ENCODE peak calls at places on chromosome 13, in nine cellular contexts. V is heart right ventricle, Y is right atrium auricular region, Q is IMR-90, W is fibroblast of lung, U is ovary, G is SK-N-SH, N is neural progenitor cell, T is astrocyte. B is an unnamed sample.

GRCh38 chr13:28258401-28258800 is 120.1 kb downstream of the PAN3 start:
- DNase-seq in V (no peak), Y (no peak), Q (no peak), W (no peak), U (no peak), G (no peak), N (no peak), T (no peak), B (no peak)

GRCh38 chr13:90867336-90867683 is 480.2 kb upstream of the MIR17HG start:
- DNase-seq in V (peak; percentile 34), Y (peak; percentile 74), Q (peak; percentile 27), W (peak; percentile 65), U (peak; percentile 31), G (peak; percentile 37), N (peak; percentile 81), T (peak; percentile 45), B (peak; percentile 6)

GRCh38 chr13:81058916-81059290 is 718.0 kb upstream of the SPRY2 start:
- DNase-seq in V (no peak), Y (no peak), Q (no peak), W (peak; percentile 13), U (no peak), G (no peak), N (no peak), T (peak; percentile 4), B (no peak)

GRCh38 chr13:45859682-45860081 is 8.1 kb upstream of the SIAH3 start:
- DNase-seq in V (no peak), Y (no peak), Q (no peak), W (no peak), U (no peak), G (no peak), N (peak; percentile 55), T (no peak), B (no peak)

GRCh38 chr13:94343243-94343585 is 136.3 kb downstream of the DCT start:
- DNase-seq in V (no peak), Y (no peak), Q (peak; percentile 52), W (peak; percentile 70), U (no peak), G (no peak), N (peak; percentile 83), T (peak; percentile 61), B (no peak)

GRCh38 chr13:97020689-97021240 is 26.5 kb upstream of the OXGR1 start:
- DNase-seq in V (no peak), Y (no peak), Q (no peak), W (no peak), U (no peak), G (no peak), N (no peak), T (no peak), B (no peak)

GRCh38 chr13:80965097-80965496 is 624.2 kb upstream of the SPRY2 start:
- DNase-seq in V (no peak), Y (no peak), Q (no peak), W (no peak), U (no peak), G (no peak), N (no peak), T (no peak), B (no peak)

GRCh38 chr13:99648905-99649304 is 147.6 kb downstream of the TM9SF2 start:
- DNase-seq in V (no peak), Y (no peak), Q (no peak), W (no peak), U (no peak), G (no peak), N (no peak), T (no peak), B (no peak)

GRCh38 chr13:46211116-46211515 is 612 bp upstream of the LRRC63 start:
- DNase-seq in V (no peak), Y (no peak), Q (no peak), W (peak; percentile 3), U (no peak), G (peak; percentile 32), N (no peak), T (no peak), B (peak; percentile 15)

GRCh38 chr13:40170982-40171381 is 495.5 kb downstream of the FOXO1 start:
- DNase-seq in V (no peak), Y (no peak), Q (no peak), W (no peak), U (no peak), G (no peak), N (no peak), T (no peak), B (no peak)

GRCh38 chr13:49772828-49773227 is 19.7 kb downstream of the KPNA3 start:
- DNase-seq in V (no peak), Y (no peak), Q (no peak), W (no peak), U (no peak), G (no peak), N (no peak), T (no peak), B (no peak)

GRCh38 chr13:110254151-110254679 is 52.7 kb downstream of the COL4A1 start:
- DNase-seq in V (no peak), Y (peak; percentile 57), Q (peak; percentile 46), W (no peak), U (no peak), G (no peak), N (no peak), T (no peak), B (no peak)

GRCh38 chr13:99548448-99548847 is 47.2 kb downstream of the TM9SF2 start:
- DNase-seq in V (no peak), Y (no peak), Q (no peak), W (no peak), U (no peak), G (no peak), N (no peak), T (no peak), B (no peak)

GRCh38 chr13:101301053-101301452 is 115.3 kb downstream of the NALCN start:
- DNase-seq in V (no peak), Y (no peak), Q (no peak), W (no peak), U (no peak), G (no peak), N (no peak), T (no peak), B (peak; percentile 10)

GRCh38 chr13:68727165-68727564 is 1380.5 kb upstream of the ATXN8OS start:
- DNase-seq in V (no peak), Y (no peak), Q (peak; percentile 0), W (peak; percentile 73), U (no peak), G (no peak), N (no peak), T (peak; percentile 63), B (no peak)

GRCh38 chr13:113077953-113078894 is 27.4 kb upstream of the F7 start:
- DNase-seq in V (no peak), Y (no peak), Q (no peak), W (no peak), U (no peak), G (no peak), N (no peak), T (no peak), B (peak; percentile 61)

GRCh38 chr13:19742651-19743050 is 40.1 kb downstream of the PSPC1 start:
- DNase-seq in V (no peak), Y (no peak), Q (no peak), W (no peak), U (no peak), G (no peak), N (no peak), T (no peak), B (peak; percentile 16)
- H3K36me3 ChIP-seq in V (peaks cover 88% of the 10 kb centered on the region), Y (peaks cover 24% of the 10 kb centered on the region), Q (peaks cover 36% of the 10 kb centered on the region), W (peaks cover 5% of the 10 kb centered on the region), U (no peaks in the 10 kb centered on the region), G (peaks cover 55% of the 10 kb centered on the region), N (peaks cover 13% of the 10 kb centered on the region), T (peaks cover 19% of the 10 kb centered on the region), B (peaks cover 1% of the 10 kb centered on the region)

DNA sequence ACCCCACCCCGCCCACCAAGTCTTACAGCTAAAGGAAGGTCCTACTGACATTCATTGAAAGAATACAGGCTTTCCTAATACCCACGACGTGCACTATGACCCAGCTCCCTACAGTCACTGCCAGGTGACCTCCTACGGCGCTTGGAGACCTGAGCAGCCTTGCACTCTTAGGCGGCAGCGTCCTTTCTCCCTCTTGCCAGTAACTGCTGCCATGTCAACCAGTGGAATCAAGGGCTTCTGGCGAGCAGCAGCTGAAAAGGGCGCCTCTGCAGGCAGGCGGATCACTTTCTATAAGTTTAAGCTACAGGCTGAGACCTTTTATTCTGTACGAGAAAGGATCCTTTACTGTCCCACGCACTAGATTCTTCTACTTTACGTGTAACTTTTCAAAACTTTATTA is 2.0 kb downstream of the KCTD12 start:
- DNase-seq in V (peak; percentile 35), Y (peak; percentile 74), Q (no peak), W (peak; percentile 5), U (peak; percentile 43), G (no peak), N (peak; percentile 49), T (no peak), B (peak; percentile 53)
- H3K4me3 ChIP-seq in V (peak overlapping the region; percentile 87), Y (peak overlapping the region; percentile 82), Q (peak overlapping the region; percentile 11), W (peak overlapping the region; percentile 83), U (peak overlapping the region; percentile 82), G (peak overlapping the region; percentile 67), N (no peak overlapping the region), T (peak overlapping the region; percentile 60), B (peak overlapping the region; percentile 9)

DNA sequence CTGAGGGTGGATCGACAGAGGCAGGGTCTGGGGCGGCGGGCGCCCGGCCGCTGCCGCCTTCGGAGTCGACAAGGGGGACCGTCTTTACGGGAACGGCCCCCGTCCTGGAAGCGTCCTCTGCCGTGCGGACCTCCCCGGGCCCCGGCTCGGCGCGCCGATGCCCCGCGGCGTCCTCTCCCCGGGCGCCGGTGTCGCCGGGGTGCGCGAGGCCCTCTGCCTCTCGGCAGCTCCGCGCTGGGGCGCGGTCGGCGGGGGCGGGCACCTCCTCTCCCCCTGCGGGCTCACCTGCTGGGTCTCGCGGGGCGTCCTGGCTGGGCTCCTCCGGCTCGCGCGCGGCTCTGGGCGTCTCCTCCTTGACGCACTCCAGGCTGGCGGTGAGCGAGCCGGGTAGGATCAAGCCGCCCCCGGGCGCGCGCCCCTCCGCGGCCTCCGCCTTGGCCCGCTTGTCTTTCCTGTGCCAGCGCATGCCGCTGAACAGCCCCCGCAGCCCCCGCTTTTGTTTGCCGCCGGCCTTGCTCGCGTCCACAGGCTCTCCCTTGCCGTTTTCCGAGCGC is 1.5 kb downstream of the AMER2 start:
- DNase-seq in V (no peak), Y (no peak), Q (no peak), W (no peak), U (no peak), G (peak; percentile 50), N (peak; percentile 67), T (no peak), B (peak; percentile 75)
- H3K27me3 ChIP-seq in V (peaks cover 85% of the 10 kb centered on the region), Y (peaks cover 26% of the 10 kb centered on the region), Q (peaks cover 48% of the 10 kb centered on the region), W (peaks cover 32% of the 10 kb centered on the region), U (no peaks in the 10 kb centered on the region), G (peaks cover 60% of the 10 kb centered on the region), N (peaks cover 81% of the 10 kb centered on the region), T (peaks cover 49% of the 10 kb centered on the region), B (peaks cover 46% of the 10 kb centered on the region)

GRCh38 chr13:95626768-95627167 is 17.7 kb downstream of the DZIP1 start:
- DNase-seq in V (no peak), Y (no peak), Q (no peak), W (no peak), U (no peak), G (no peak), N (no peak), T (no peak), B (no peak)

GRCh38 chr13:95624020-95624419 is 20.5 kb downstream of the DZIP1 start:
- DNase-seq in V (no peak), Y (no peak), Q (peak; percentile 64), W (peak; percentile 52), U (no peak), G (peak; percentile 52), N (peak; percentile 70), T (peak; percentile 31), B (peak; percentile 72)

GRCh38 chr13:95627590-95627989 is 16.9 kb downstream of the DZIP1 start:
- DNase-seq in V (no peak), Y (no peak), Q (peak; percentile 79), W (peak; percentile 59), U (no peak), G (no peak), N (no peak), T (peak; percentile 54), B (no peak)

GRCh38 chr13:95620498-95621140 is 23.9 kb downstream of the DZIP1 start:
- DNase-seq in V (no peak), Y (no peak), Q (no peak), W (no peak), U (no peak), G (no peak), N (no peak), T (no peak), B (no peak)

GRCh38 chr13:95623141-95623540 is 21.4 kb downstream of the DZIP1 start:
- DNase-seq in V (no peak), Y (no peak), Q (no peak), W (peak; percentile 35), U (no peak), G (no peak), N (no peak), T (no peak), B (no peak)
- H3K36me3 ChIP-seq in V (peaks cover 48% of the 10 kb centered on the region), Y (no peaks in the 10 kb centered on the region), Q (peaks cover 41% of the 10 kb centered on the region), W (peaks cover 6% of the 10 kb centered on the region), U (no peaks in the 10 kb centered on the region), G (peaks cover 68% of the 10 kb centered on the region), N (peaks cover 10% of the 10 kb centered on the region), T (peaks cover 41% of the 10 kb centered on the region), B (peaks cover 17% of the 10 kb centered on the region)